ENCODE peak calls at places on chromosomes 12 and 14, in six cellular contexts. Z, F, V, A, U and K are unnamed samples.
A peak's percentile ranks its signal among the peaks of the same experiment; 100 is the strongest.

GRCh38 chr12:33794954-33795353 is 227.3 kb upstream of the ALG10 start:
- DNase-seq in V (no peak), U (no peak), Z (no peak), A (no peak), F (no peak), K (no peak)

GRCh38 chr14:100069161-100069800 is 4.1 kb downstream of the EVL start:
- DNase-seq in U (no peak), A (no peak), F (no peak), V (no peak), Z (no peak), K (no peak)

GRCh38 chr14:99907761-99908652 is 114.8 kb downstream of the EML1 start:
- DNase-seq in A (no peak), V (no peak), U (no peak), Z (no peak), F (no peak), K (no peak)

GRCh38 chr12:50287271-50287670 is 4.0 kb upstream of the LIMA1 start:
- DNase-seq in A (no peak), V (no peak), U (no peak), Z (no peak), F (no peak), K (no peak)

GRCh38 chr12:121872546-121873223 is 14.0 kb upstream of the HPD start:
- DNase-seq in Z (peak; percentile 65), A (no peak), V (no peak), F (no peak), U (peak; percentile 95), K (peak; percentile 75)

GRCh38 chr12:16165506-16165905 is 112.0 kb downstream of the SLC15A5 start:
- DNase-seq in F (no peak), Z (peak; percentile 73), U (peak; percentile 64), V (no peak), A (no peak), K (peak; percentile 56)

GRCh38 chr14:102568115-102568614 is 24.3 kb upstream of the RCOR1 start:
- DNase-seq in A (no peak), V (no peak), Z (no peak), F (peak; percentile 31), U (peak; percentile 60), K (no peak)

GRCh38 chr14:100436745-100437406 is 113.7 kb downstream of the SLC25A47 start:
- DNase-seq in A (no peak), U (no peak), Z (no peak), F (no peak), V (no peak), K (no peak)